ENCODE peak calls at places on chromosomes 4 and X, in nine cellular contexts. K, U, E, Y, L, H, D, X and Q are unnamed samples.

GRCh38 chrX:118720058-118720707 is 7.2 kb upstream of the IL13RA1 start:
- DNase-seq in Y (no peak), H (no peak), L (no peak), E (no peak), X (no peak), K (no peak), D (no peak), U (no peak), Q (no peak)

GRCh38 chr4:156228706-156229105 is 275.0 kb upstream of the CTSO start:
- DNase-seq in Y (no peak), D (no peak), K (no peak), U (no peak), L (no peak), E (no peak), X (no peak), H (no peak), Q (no peak)

GRCh38 chrX:24306430-24306829 is 7.4 kb downstream of the SUPT20HL2 start:
- DNase-seq in K (no peak), H (no peak), L (no peak), X (no peak), Y (no peak), E (no peak), D (no peak), U (no peak), Q (peak; percentile 9)

GRCh38 chr4:107718351-107718965 is 1.6 kb downstream of the PAPSS1 start:
- DNase-seq in Y (no peak), L (no peak), U (no peak), H (no peak), E (no peak), D (no peak), K (peak; percentile 36), X (no peak), Q (no peak)

GRCh38 chrX:55008571-55009358 is 8.6 kb downstream of the APEX2 start:
- DNase-seq in U (no peak), L (no peak), X (no peak), H (no peak), Y (no peak), E (no peak), K (no peak), D (no peak), Q (no peak)

GRCh38 chr4:46432923-46433322 is 43.0 kb upstream of the GABRA2 start:
- DNase-seq in K (no peak), X (no peak), D (no peak), L (no peak), U (no peak), Y (no peak), E (no peak), H (peak; percentile 71), Q (no peak)

GRCh38 chr4:142818009-142818408 is 28.1 kb downstream of the INPP4B start:
- DNase-seq in L (no peak), K (no peak), E (no peak), D (no peak), Y (no peak), U (no peak), H (peak; percentile 41), X (no peak), Q (no peak)

GRCh38 chrX:15744181-15744867 is 6.3 kb downstream of the CA5B start:
- DNase-seq in H (no peak), X (no peak), E (peak; percentile 20), U (no peak), L (no peak), K (no peak), Y (no peak), D (no peak), Q (no peak)

GRCh38 chr4:67810011-67810410 is 55.8 kb upstream of the GNRHR start:
- DNase-seq in H (no peak), X (no peak), L (no peak), K (no peak), D (no peak), E (no peak), Y (no peak), U (no peak), Q (no peak)

GRCh38 chr4:169619518-169619957 is 840 bp upstream of the CLCN3 start:
- DNase-seq in H (peak; percentile 79), L (peak; percentile 53), K (no peak), Y (no peak), X (no peak), D (no peak), U (no peak), E (peak; percentile 82), Q (no peak)
- TF ChIP-seq CTCF in H (peak; percentile 70), L (peak; percentile 42), K (peak; percentile 51), Y (peak; percentile 62), X (peak; percentile 47), D (peak; percentile 48), U (peak; percentile 69), E (peak; percentile 61), Q (peak; percentile 69)

DNA sequence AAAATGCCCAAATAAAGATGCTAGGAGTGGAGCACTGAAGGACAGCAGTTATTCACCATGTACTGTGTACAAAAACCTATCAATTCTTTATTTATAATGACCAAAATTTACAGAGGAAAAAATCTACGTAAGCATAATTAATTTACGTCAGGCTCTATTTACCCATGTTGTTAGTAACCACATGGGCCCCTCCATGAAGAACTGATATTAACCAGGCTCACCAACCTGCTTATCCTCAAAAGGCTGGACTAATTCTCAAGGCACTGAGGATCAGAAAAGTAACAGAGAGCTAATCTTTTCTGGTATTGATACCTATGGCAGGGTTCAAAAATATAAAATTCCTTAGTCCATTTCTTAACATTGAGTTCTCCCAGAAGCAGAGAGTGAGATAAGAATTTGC is 140.0 kb downstream of the ARHGAP6 start:
- DNase-seq in D (no peak), H (no peak), X (no peak), K (no peak), E (no peak), U (no peak), L (no peak), Y (no peak), Q (no peak)
- TF ChIP-seq CTCF in D (no peak), H (no peak), X (no peak), K (no peak), E (no peak), U (no peak), L (no peak), Y (no peak), Q (no peak)

GRCh38 chr4:13933163-13933562 is 305.6 kb upstream of the BOD1L1 start:
- DNase-seq in K (no peak), D (no peak), U (no peak), H (peak; percentile 43), X (no peak), L (no peak), Y (no peak), E (peak; percentile 39), Q (no peak)
- TF ChIP-seq CTCF in K (peak; percentile 30), D (no peak), U (no peak), H (peak; percentile 30), X (no peak), L (no peak), Y (no peak), E (no peak), Q (no peak)

GRCh38 chr4:1604706-1605205 is 79.4 kb downstream of the FAM53A start:
- DNase-seq in X (peak; percentile 54), E (no peak), U (no peak), K (no peak), Y (peak; percentile 68), L (no peak), D (no peak), H (no peak), Q (no peak)
- TF ChIP-seq CTCF in X (no peak), E (no peak), U (no peak), K (peak; percentile 1), Y (peak; percentile 10), L (no peak), D (no peak), H (no peak), Q (no peak)

DNA sequence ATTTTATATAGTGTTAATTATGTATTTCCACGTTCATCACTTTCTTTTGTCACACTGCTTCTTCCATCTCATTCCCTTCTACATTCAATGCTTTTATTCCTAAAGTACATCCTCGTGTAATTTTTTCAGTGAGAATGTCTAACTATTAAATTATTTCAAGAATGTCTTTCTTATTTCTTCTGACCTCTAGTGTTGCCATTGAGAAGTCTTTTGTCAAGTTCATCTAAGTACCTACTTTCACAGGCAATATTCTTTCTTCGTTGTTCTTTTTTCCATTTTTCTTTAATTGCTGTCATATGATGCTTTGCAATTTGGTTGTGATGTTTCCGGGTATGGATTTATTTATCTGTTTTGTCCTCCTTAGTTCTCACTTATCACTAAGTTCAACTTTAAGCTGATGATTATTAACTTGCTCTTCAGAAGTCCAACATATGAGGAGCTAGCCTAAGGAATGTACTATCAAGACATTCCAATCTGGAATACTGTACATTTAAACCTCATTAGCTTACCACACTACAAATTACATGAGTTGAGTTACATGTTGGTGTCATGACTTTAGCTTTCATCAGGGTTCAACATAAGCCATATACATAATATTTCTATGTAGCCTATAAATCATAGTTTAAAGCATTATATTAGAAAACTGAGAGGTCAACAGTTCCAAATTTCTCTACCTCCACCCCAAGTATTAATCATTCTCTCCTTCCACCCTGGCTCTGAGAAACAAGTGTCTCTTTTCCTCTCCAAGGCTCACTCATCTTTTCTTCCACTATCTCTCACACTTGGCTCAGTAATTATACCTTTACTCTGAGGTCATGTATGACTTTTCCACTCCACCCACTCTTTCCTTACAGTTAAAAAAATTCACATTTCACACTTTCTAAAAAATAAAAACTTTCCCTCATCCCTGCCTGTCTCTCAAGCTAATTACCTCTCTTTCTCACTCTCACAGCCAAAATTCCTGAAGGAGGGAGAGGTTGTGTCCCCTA is 81.5 kb downstream of the COX18 start:
- DNase-seq in H (peak; percentile 48), U (no peak), K (no peak), D (no peak), L (no peak), X (no peak), E (no peak), Y (no peak), Q (no peak)
- TF ChIP-seq CTCF in H (peak; percentile 29), U (peak; percentile 49), K (no peak), D (no peak), L (no peak), X (no peak), E (no peak), Y (no peak), Q (no peak)